ENCODE peak calls at places on chromosomes 7 and 10, in six cellular contexts. J is A549, K is endothelial cell of umbilical vein, N is WTC11, R is K562, L is H1. Y is an unnamed sample.

GRCh38 chr7:17815318-17815717 is 125.0 kb downstream of the SNX13 start:
- DNase-seq in J (no peak), K (no peak), N (no peak), R (no peak), L (no peak), Y (peak; percentile 70)

GRCh38 chr7:67343566-67343965 is 346.9 kb downstream of the TYW1 start:
- DNase-seq in J (no peak), K (no peak), N (no peak), R (no peak), L (no peak), Y (no peak)

GRCh38 chr7:19932549-19933249 is 159.3 kb upstream of the TMEM196 start:
- DNase-seq in J (no peak), K (no peak), N (no peak), R (no peak), L (no peak), Y (no peak)

GRCh38 chr10:108132303-108132702 is 967.8 kb upstream of the SORCS1 start:
- DNase-seq in J (no peak), K (no peak), N (no peak), R (no peak), L (no peak), Y (no peak)

GRCh38 chr10:123250640-123251039 is 96.4 kb downstream of the BUB3 start:
- DNase-seq in J (no peak), K (no peak), N (no peak), R (no peak), L (no peak), Y (no peak)

GRCh38 chr7:13982940-13983677 is 6.4 kb downstream of the ETV1 start:
- DNase-seq in J (no peak), K (no peak), N (no peak), R (peak; percentile 71), L (no peak), Y (no peak)

GRCh38 chr10:36349445-36350063 is 707.5 kb upstream of the FZD8 start:
- DNase-seq in J (no peak), K (no peak), N (no peak), R (no peak), L (no peak), Y (no peak)

GRCh38 chr10:69572159-69573055 is 815 bp downstream of the NEUROG3 start:
- DNase-seq in J (no peak), K (no peak), N (no peak), R (no peak), L (no peak), Y (no peak)

GRCh38 chr7:39085590-39086049 is 107.9 kb downstream of the POU6F2 start:
- DNase-seq in J (no peak), K (no peak), N (peak; percentile 20), R (peak; percentile 6), L (no peak), Y (no peak)

GRCh38 chr10:18472977-18473376 is 178.4 kb downstream of the NSUN6 start:
- DNase-seq in J (no peak), K (no peak), N (peak; percentile 21), R (peak; percentile 25), L (no peak), Y (no peak)

GRCh38 chr7:78996013-78996412 is 457.5 kb downstream of the MAGI2 start:
- DNase-seq in J (no peak), K (no peak), N (no peak), R (no peak), L (no peak), Y (no peak)

DNA sequence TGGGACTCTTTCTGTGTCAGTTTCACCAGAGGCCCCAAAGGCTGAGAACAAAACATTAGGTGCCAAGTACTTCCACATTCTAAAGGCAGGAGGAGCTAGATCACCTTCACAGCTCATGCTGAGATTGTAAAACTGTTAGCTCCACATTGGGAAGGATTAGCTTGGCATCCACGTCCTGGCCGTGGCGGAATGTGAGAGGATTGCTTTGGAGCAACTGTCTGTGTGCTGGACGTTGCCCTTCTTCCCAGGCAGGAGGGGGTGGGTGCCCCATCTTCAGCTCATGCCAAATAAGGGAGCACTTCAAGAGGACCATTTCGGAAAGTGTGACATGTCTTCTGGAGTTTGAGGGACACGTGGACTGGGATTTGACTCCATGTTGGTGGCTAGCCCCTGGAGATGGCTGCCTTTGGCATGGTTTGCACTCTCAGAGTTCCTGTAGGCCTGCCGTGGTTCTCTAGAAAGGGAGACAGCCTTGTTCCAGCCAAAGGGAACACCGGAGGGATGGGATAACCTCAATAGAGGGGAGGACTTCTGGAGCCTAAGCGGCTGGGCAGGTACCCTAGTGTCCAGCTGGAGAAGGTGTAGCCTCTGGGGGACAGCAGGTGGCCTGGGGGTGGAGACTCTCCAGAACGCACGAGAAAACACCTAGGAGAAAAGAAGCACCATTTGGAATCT is 19.9 kb upstream of the FMC1 start:
- DNase-seq in J (no peak), K (peak; percentile 17), N (peak; percentile 18), R (peak; percentile 50), L (peak; percentile 5), Y (peak; percentile 56)
- TF ChIP-seq JUN in J (no peak), K (no peak), N (no peak), R (no peak), L (no peak), Y (no peak)

GRCh38 chr10:99927719-99928280 is 81.9 kb downstream of the DNMBP start:
- DNase-seq in J (no peak), K (peak; percentile 77), N (no peak), R (no peak), L (no peak), Y (peak; percentile 68)
- TF ChIP-seq JUN in J (no peak), K (no peak), N (no peak), R (no peak), L (no peak), Y (no peak)

GRCh38 chr7:98870807-98871491 is 1.1 kb upstream of the TMEM130 start:
- DNase-seq in J (no peak), K (no peak), N (peak; percentile 30), R (no peak), L (no peak), Y (no peak)

GRCh38 chr7:98869374-98870070 is at the start of gene TMEM130:
- DNase-seq in J (no peak), K (no peak), N (peak; percentile 32), R (no peak), L (no peak), Y (no peak)

GRCh38 chr7:98869001-98869373 is 827 bp downstream of the TMEM130 start:
- DNase-seq in J (no peak), K (no peak), N (no peak), R (no peak), L (no peak), Y (no peak)

GRCh38 chr7:98868450-98868849 is 1.4 kb downstream of the TMEM130 start:
- DNase-seq in J (no peak), K (no peak), N (no peak), R (no peak), L (no peak), Y (no peak)

DNA sequence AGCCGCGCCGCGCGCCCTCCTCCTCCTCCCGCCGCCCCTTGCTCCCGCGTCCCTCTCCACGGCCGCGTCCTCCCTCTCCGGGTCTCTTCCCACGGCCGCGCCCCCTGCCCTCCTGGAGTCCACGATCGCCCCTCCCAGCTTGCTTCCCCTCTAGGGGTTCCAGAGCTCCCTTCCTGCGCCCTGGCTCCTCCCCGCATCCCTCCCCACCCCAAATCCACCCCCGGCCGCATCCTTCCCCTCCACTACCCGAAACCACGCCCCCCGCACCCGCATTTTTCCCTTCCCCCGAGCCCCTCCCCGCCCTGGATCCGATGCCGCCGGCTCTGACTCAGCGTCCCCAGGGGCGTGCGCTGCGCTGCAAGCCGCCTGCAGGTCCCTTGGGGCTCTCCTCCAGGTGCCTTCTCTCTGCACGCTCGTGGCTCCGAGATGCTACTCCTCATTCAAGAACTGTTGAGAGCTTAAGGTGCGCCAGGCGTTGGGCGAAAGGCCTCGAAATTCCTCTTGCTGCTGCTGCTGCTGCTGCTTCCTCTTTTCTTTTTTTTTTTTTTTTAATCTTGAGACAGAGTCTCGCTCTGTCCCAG is 347 bp upstream of the TMEM130 start:
- DNase-seq in J (peak; percentile 70), K (no peak), N (peak; percentile 77), R (peak; percentile 63), L (peak; percentile 47), Y (no peak)
- TF ChIP-seq JUN in J (no peak), K (no peak), N (no peak), R (no peak), L (no peak), Y (no peak)

GRCh38 chr7:2804227-2804763 is 39.8 kb downstream of the GNA12 start:
- DNase-seq in J (no peak), K (no peak), N (no peak), R (peak; percentile 61), L (no peak), Y (peak; percentile 81)

GRCh38 chr7:2803342-2803692 is 40.8 kb downstream of the GNA12 start:
- DNase-seq in J (no peak), K (no peak), N (no peak), R (no peak), L (no peak), Y (no peak)

GRCh38 chr7:2802082-2802481 is 42.0 kb downstream of the GNA12 start:
- DNase-seq in J (no peak), K (peak; percentile 51), N (no peak), R (no peak), L (no peak), Y (no peak)

GRCh38 chr7:2803755-2804154 is 40.4 kb downstream of the GNA12 start:
- DNase-seq in J (no peak), K (no peak), N (no peak), R (no peak), L (no peak), Y (no peak)

DNA sequence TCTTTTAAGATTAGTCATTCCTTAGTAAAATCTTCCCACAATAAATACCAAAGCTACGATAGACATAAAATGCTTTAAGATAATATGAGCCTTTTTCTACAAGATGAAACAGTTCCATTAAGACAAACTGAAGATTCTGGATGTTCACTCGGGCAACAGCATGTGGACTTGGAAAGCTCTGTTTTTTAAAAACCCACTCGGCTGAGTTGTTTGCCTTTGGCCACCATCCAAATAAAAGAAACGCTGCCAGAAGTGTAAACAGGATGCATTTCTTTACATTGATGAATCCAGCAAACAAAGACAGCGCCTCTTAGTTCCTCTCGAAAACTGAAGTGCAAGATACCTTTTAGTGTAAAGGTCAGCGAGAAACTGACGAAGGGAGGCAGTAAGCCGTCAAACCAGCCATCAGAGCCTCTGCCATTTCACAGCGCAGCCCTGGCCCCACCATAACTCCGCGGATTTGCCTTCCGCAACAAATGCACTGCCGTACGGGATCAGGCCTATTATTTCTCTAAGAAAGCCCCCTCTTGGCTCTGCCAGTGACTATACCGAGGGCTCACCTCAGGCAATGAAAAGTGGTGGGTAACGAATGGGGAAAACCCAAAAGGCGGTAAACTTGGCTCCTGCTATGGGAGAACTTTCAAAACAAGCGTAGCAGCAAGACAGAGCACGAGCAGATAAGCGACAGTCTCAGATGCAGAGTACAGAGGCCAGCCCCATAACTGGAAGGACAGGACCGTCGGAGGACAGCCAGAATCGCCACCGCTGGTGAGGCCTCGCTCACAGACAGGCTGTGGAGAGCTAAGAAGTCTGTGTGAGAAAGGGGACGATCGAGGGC is 41.4 kb downstream of the GNA12 start:
- DNase-seq in J (peak; percentile 53), K (peak; percentile 65), N (no peak), R (no peak), L (no peak), Y (peak; percentile 90)
- TF ChIP-seq JUN in J (no peak), K (no peak), N (no peak), R (no peak), L (no peak), Y (no peak)

GRCh38 chr10:6197274-6197673 is 5.5 kb upstream of the PFKFB3 start:
- DNase-seq in J (no peak), K (no peak), N (no peak), R (no peak), L (no peak), Y (no peak)
- TF ChIP-seq JUN in J (no peak), K (no peak), N (no peak), R (no peak), L (no peak), Y (no peak)

Y was measured in HepG2.